ENCODE peak calls at places on chromosomes 16 and 17, in seven cellular contexts. H is EH; K is H7; I is NCI-H146; V is EL; T is astrocyte of the cerebellum; W is activated effector memory CD4-positive, alpha-beta T cell treated with anti-CD3 and anti-CD28 coated beads, Interleukin-2, amount 50 U/mL, for 16 hours. L is an unnamed sample.

GRCh38 chr16:47413041-47413440 is 47.8 kb downstream of the ITFG1 start:
- DNase-seq in H (peak), K (no peak), I (no peak), V (no peak), T (peak), W (no peak), L (no peak)

GRCh38 chr17:31371511-31372097 is 19.9 kb upstream of the RAB11FIP4 start:
- DNase-seq in H (peak), K (no peak), I (no peak), V (peak), T (peak), W (no peak), L (no peak)

GRCh38 chr17:37177234-37177633 is 198.6 kb upstream of the C17orf78 start:
- DNase-seq in H (no peak), K (no peak), I (peak), V (no peak), T (no peak), W (no peak), L (no peak)

GRCh38 chr16:87448866-87449265 is 44.0 kb downstream of the ZCCHC14 start:
- DNase-seq in H (no peak), K (no peak), I (no peak), V (no peak), T (no peak), W (peak), L (no peak)

GRCh38 chr16:6722786-6723185 is 609.9 kb upstream of the RBFOX1 start:
- DNase-seq in H (no peak), K (no peak), I (no peak), V (no peak), T (no peak), W (no peak), L (no peak)

GRCh38 chr17:53191878-53192277 is 630.8 kb upstream of the KIF2B start:
- DNase-seq in H (no peak), K (no peak), I (no peak), V (no peak), T (no peak), W (no peak), L (no peak)

GRCh38 chr17:80780381-80781187 is 211.1 kb upstream of the CHMP6 start:
- DNase-seq in H (no peak), K (no peak), I (no peak), V (peak), T (no peak), W (peak), L (no peak)

GRCh38 chr17:12180644-12181261 is 160.1 kb downstream of the MAP2K4 start:
- DNase-seq in H (peak), K (peak), I (peak), V (peak), T (peak), W (no peak), L (peak)

GRCh38 chr16:82627811-82628339 is 1.1 kb downstream of the CDH13 start:
- DNase-seq in H (peak), K (peak), I (no peak), V (peak), T (no peak), W (no peak), L (peak)

GRCh38 chr16:30112197-30113030 is 923 bp downstream of the GDPD3 start:
- DNase-seq in H (peak), K (peak), I (peak), V (peak), T (no peak), W (peak), L (peak)

GRCh38 chr17:14737984-14738651 is 437.2 kb downstream of the HS3ST3B1 start:
- DNase-seq in H (peak), K (peak), I (no peak), V (peak), T (peak), W (no peak), L (peak)

GRCh38 chr17:78180083-78180482 is 6.8 kb downstream of the TK1 start:
- DNase-seq in H (no peak), K (no peak), I (no peak), V (no peak), T (no peak), W (no peak), L (peak)

GRCh38 chr17:42283241-42284019 is 4.9 kb upstream of the STAT5A start:
- DNase-seq in H (no peak), K (peak), I (no peak), V (no peak), T (no peak), W (peak), L (peak)

GRCh38 chr16:13866073-13866472 is 53.9 kb upstream of the ERCC4 start:
- DNase-seq in H (peak), K (peak), I (peak), V (peak), T (peak), W (peak), L (peak)

GRCh38 chr17:61073799-61074513 is 325.7 kb upstream of the TBX2 start:
- DNase-seq in H (peak), K (no peak), I (no peak), V (no peak), T (no peak), W (no peak), L (no peak)

GRCh38 chr17:18951941-18952842 is at the start of gene SLC5A10:
- DNase-seq in H (no peak), K (peak), I (peak), V (no peak), T (no peak), W (no peak), L (peak)

GRCh38 chr17:81394377-81394747 is 895 bp upstream of the BAHCC1 start:
- DNase-seq in H (no peak), K (no peak), I (no peak), V (no peak), T (no peak), W (no peak), L (no peak)

GRCh38 chr17:64661981-64662773 is at the start of gene SMURF2:
- DNase-seq in H (peak), K (peak), I (peak), V (peak), T (no peak), W (peak), L (peak)

GRCh38 chr17:2212328-2212981 is 91.1 kb downstream of the SMG6 start:
- DNase-seq in H (peak), K (no peak), I (no peak), V (peak), T (no peak), W (no peak), L (peak)

GRCh38 chr16:77302685-77303084 is 103.5 kb downstream of the SYCE1L start:
- DNase-seq in H (no peak), K (no peak), I (no peak), V (no peak), T (no peak), W (no peak), L (no peak)

GRCh38 chr16:75527825-75528299 is 8.0 kb downstream of the CHST5 start:
- DNase-seq in H (no peak), K (no peak), I (no peak), V (no peak), T (no peak), W (no peak), L (no peak)

GRCh38 chr17:4506892-4507291 is 8.2 kb downstream of the SPNS2 start:
- DNase-seq in H (no peak), K (no peak), I (no peak), V (no peak), T (no peak), W (no peak), L (no peak)

GRCh38 chr16:63612462-63613227 is 1509.2 kb downstream of the CDH11 start:
- DNase-seq in H (no peak), K (no peak), I (no peak), V (no peak), T (no peak), W (no peak), L (no peak)

GRCh38 chr17:52410781-52411180 is 252.3 kb upstream of the CA10 start:
- DNase-seq in H (no peak), K (no peak), I (no peak), V (no peak), T (no peak), W (no peak), L (no peak)

GRCh38 chr16:57735755-57736418 is at the start of gene KATNB1:
- DNase-seq in H (peak), K (no peak), I (peak), V (no peak), T (no peak), W (no peak), L (peak)

GRCh38 chr17:80970044-80970761 is 21.4 kb upstream of the CHMP6 start:
- DNase-seq in H (peak), K (peak), I (no peak), V (no peak), T (no peak), W (peak), L (peak)

GRCh38 chr17:74180336-74180735 is 23.1 kb upstream of the RPL38 start:
- DNase-seq in H (no peak), K (peak), I (no peak), V (no peak), T (no peak), W (no peak), L (peak)

GRCh38 chr17:75099881-75100595 is 9.7 kb upstream of the ARMC7 start:
- DNase-seq in H (no peak), K (peak), I (no peak), V (no peak), T (no peak), W (no peak), L (peak)

GRCh38 chr16:17459903-17460521 is 10.7 kb downstream of the XYLT1 start:
- DNase-seq in H (peak), K (no peak), I (no peak), V (no peak), T (no peak), W (no peak), L (no peak)

GRCh38 chr17:2598166-2598565 is 4.7 kb downstream of the PAFAH1B1 start:
- DNase-seq in H (peak), K (no peak), I (no peak), V (peak), T (peak), W (no peak), L (no peak)

GRCh38 chr17:3639981-3640596 is 3.5 kb downstream of the CTNS start:
- DNase-seq in H (peak), K (no peak), I (peak), V (no peak), T (no peak), W (no peak), L (peak)

GRCh38 chr17:40321502-40322416 is 12.8 kb downstream of the RARA start:
- DNase-seq in H (peak), K (peak), I (no peak), V (no peak), T (no peak), W (no peak), L (peak)

GRCh38 chr16:35409503-35409902 is 1950.1 kb downstream of the TP53TG3F start:
- DNase-seq in H (no peak), K (no peak), I (no peak), V (no peak), T (no peak), W (no peak), L (no peak)

GRCh38 chr16:1075546-1075945 is 3.0 kb downstream of the SSTR5 start:
- DNase-seq in H (no peak), K (no peak), I (no peak), V (no peak), T (no peak), W (no peak), L (no peak)

GRCh38 chr16:56882077-56882476 is 17.1 kb downstream of the SLC12A3 start:
- DNase-seq in H (no peak), K (no peak), I (no peak), V (no peak), T (no peak), W (no peak), L (peak)

GRCh38 chr16:8647721-8648318 is 26.3 kb downstream of the METTL22 start:
- DNase-seq in H (no peak), K (no peak), I (no peak), V (no peak), T (no peak), W (no peak), L (no peak)

GRCh38 chr16:35391328-35391727 is 1931.9 kb downstream of the TP53TG3F start:
- DNase-seq in H (peak), K (no peak), I (peak), V (peak), T (no peak), W (no peak), L (no peak)

GRCh38 chr17:77439382-77440013 is 298.7 kb downstream of the SEC14L1 start:
- DNase-seq in H (no peak), K (no peak), I (no peak), V (no peak), T (no peak), W (peak), L (no peak)